ENCODE peak calls at places on chromosome 6, in nine cellular contexts. T, S, D, O, E, W, B, U and J are unnamed samples.

GRCh38 chr6:112037783-112038216 is 16.1 kb upstream of the CCN6 start:
- DNase-seq in T (peak), S (no peak), D (no peak), O (no peak), E (no peak), W (no peak), B (no peak), U (no peak), J (no peak)

GRCh38 chr6:40714576-40715500 is 127.7 kb upstream of the LRFN2 start:
- DNase-seq in T (no peak), S (no peak), D (no peak), O (no peak), E (no peak), W (no peak), B (no peak), U (no peak), J (no peak)

GRCh38 chr6:132132911-132133639 is 181.9 kb upstream of the CCN2 start:
- DNase-seq in T (no peak), S (no peak), D (no peak), O (no peak), E (no peak), W (no peak), B (no peak), U (no peak), J (no peak)

GRCh38 chr6:108616973-108617372 is 56.3 kb downstream of the FOXO3 start:
- DNase-seq in T (no peak), S (no peak), D (no peak), O (no peak), E (no peak), W (no peak), B (no peak), U (no peak), J (peak)

GRCh38 chr6:128358111-128358780 is 162.2 kb downstream of the PTPRK start:
- DNase-seq in T (no peak), S (no peak), D (no peak), O (no peak), E (no peak), W (no peak), B (no peak), U (no peak), J (no peak)

GRCh38 chr6:134589512-134589911 is 271.6 kb upstream of the SGK1 start:
- DNase-seq in T (peak), S (no peak), D (no peak), O (no peak), E (no peak), W (no peak), B (no peak), U (no peak), J (no peak)

GRCh38 chr6:80143312-80143960 is 37.0 kb downstream of the BCKDHB start:
- DNase-seq in T (no peak), S (no peak), D (no peak), O (no peak), E (peak), W (peak), B (no peak), U (no peak), J (no peak)

GRCh38 chr6:34004706-34005105 is 141.2 kb downstream of the GRM4 start:
- DNase-seq in T (no peak), S (no peak), D (no peak), O (no peak), E (peak), W (no peak), B (no peak), U (no peak), J (no peak)